ENCODE peak calls at places on chromosomes 13 and 19, in ten cellular contexts. One of them, this sample, is unnamed.

GRCh38 chr19:4414144-4414799 is 11.8 kb downstream of the CHAF1A start:
- DNase-seq in A549: no peak
- DNase-seq in choroid plexus epithelial cell: peak; percentile 69
- DNase-seq in A172: no peak
- DNase-seq in T-helper 2 cell: no peak
- DNase-seq in astrocyte of the cerebellum: no peak
- DNase-seq in amniotic stem cell: no peak
- DNase-seq in RWPE1: no peak
- DNase-seq in smooth muscle cell of the brain vasculature: no peak
- DNase-seq in nephron progenitor cell: no peak
- DNase-seq in this sample: no peak

GRCh38 chr19:49475995-49476880 is 2.2 kb downstream of the FLT3LG start:
- DNase-seq in A549: peak; percentile 82
- DNase-seq in choroid plexus epithelial cell: peak; percentile 60
- DNase-seq in A172: no peak
- DNase-seq in T-helper 2 cell: peak; percentile 56
- DNase-seq in astrocyte of the cerebellum: no peak
- DNase-seq in amniotic stem cell: no peak
- DNase-seq in RWPE1: no peak
- DNase-seq in smooth muscle cell of the brain vasculature: no peak
- DNase-seq in nephron progenitor cell: peak; percentile 86
- DNase-seq in this sample: no peak

GRCh38 chr19:1975081-1975480 is 34.1 kb downstream of the CSNK1G2 start:
- DNase-seq in A549: no peak
- DNase-seq in choroid plexus epithelial cell: no peak
- DNase-seq in A172: no peak
- DNase-seq in T-helper 2 cell: no peak
- DNase-seq in astrocyte of the cerebellum: no peak
- DNase-seq in amniotic stem cell: no peak
- DNase-seq in RWPE1: no peak
- DNase-seq in smooth muscle cell of the brain vasculature: no peak
- DNase-seq in nephron progenitor cell: no peak
- DNase-seq in this sample: no peak

GRCh38 chr19:1758231-1758577 is 4.9 kb downstream of the ONECUT3 start:
- DNase-seq in A549: no peak
- DNase-seq in choroid plexus epithelial cell: no peak
- DNase-seq in A172: no peak
- DNase-seq in T-helper 2 cell: no peak
- DNase-seq in astrocyte of the cerebellum: no peak
- DNase-seq in amniotic stem cell: no peak
- DNase-seq in RWPE1: no peak
- DNase-seq in smooth muscle cell of the brain vasculature: no peak
- DNase-seq in nephron progenitor cell: no peak
- DNase-seq in this sample: no peak

GRCh38 chr13:90447735-90448103 is 899.8 kb upstream of the MIR17HG start:
- DNase-seq in A549: no peak
- DNase-seq in choroid plexus epithelial cell: peak; percentile 85
- DNase-seq in A172: peak; percentile 92
- DNase-seq in T-helper 2 cell: no peak
- DNase-seq in astrocyte of the cerebellum: peak; percentile 81
- DNase-seq in amniotic stem cell: no peak
- DNase-seq in RWPE1: peak; percentile 18
- DNase-seq in smooth muscle cell of the brain vasculature: no peak
- DNase-seq in nephron progenitor cell: no peak
- DNase-seq in this sample: peak; percentile 31

GRCh38 chr13:111337206-111337605 is 16.8 kb downstream of the TEX29 start:
- DNase-seq in A549: no peak
- DNase-seq in choroid plexus epithelial cell: peak; percentile 80
- DNase-seq in A172: peak; percentile 92
- DNase-seq in T-helper 2 cell: no peak
- DNase-seq in astrocyte of the cerebellum: peak; percentile 47
- DNase-seq in amniotic stem cell: peak; percentile 15
- DNase-seq in RWPE1: peak; percentile 52
- DNase-seq in smooth muscle cell of the brain vasculature: peak; percentile 17
- DNase-seq in nephron progenitor cell: no peak
- DNase-seq in this sample: peak; percentile 60

GRCh38 chr19:7254590-7254989 is 39.6 kb downstream of the INSR start:
- DNase-seq in A549: no peak
- DNase-seq in choroid plexus epithelial cell: no peak
- DNase-seq in A172: no peak
- DNase-seq in T-helper 2 cell: no peak
- DNase-seq in astrocyte of the cerebellum: no peak
- DNase-seq in amniotic stem cell: no peak
- DNase-seq in RWPE1: no peak
- DNase-seq in smooth muscle cell of the brain vasculature: no peak
- DNase-seq in nephron progenitor cell: peak; percentile 6
- DNase-seq in this sample: no peak

GRCh38 chr13:110520431-110521295 is 40.9 kb downstream of the RAB20 start:
- DNase-seq in A549: no peak
- DNase-seq in choroid plexus epithelial cell: peak; percentile 85
- DNase-seq in A172: no peak
- DNase-seq in T-helper 2 cell: no peak
- DNase-seq in astrocyte of the cerebellum: peak; percentile 65
- DNase-seq in amniotic stem cell: no peak
- DNase-seq in RWPE1: no peak
- DNase-seq in smooth muscle cell of the brain vasculature: peak; percentile 54
- DNase-seq in nephron progenitor cell: no peak
- DNase-seq in this sample: no peak

GRCh38 chr13:43364210-43365041 is 341.0 kb downstream of the DNAJC15 start:
- DNase-seq in A549: no peak
- DNase-seq in choroid plexus epithelial cell: peak; percentile 72
- DNase-seq in A172: peak; percentile 61
- DNase-seq in T-helper 2 cell: no peak
- DNase-seq in astrocyte of the cerebellum: peak; percentile 65
- DNase-seq in amniotic stem cell: no peak
- DNase-seq in RWPE1: no peak
- DNase-seq in smooth muscle cell of the brain vasculature: no peak
- DNase-seq in nephron progenitor cell: no peak
- DNase-seq in this sample: no peak

GRCh38 chr13:20446900-20447299 is 78.8 kb downstream of the CRYL1 start:
- DNase-seq in A549: no peak
- DNase-seq in choroid plexus epithelial cell: no peak
- DNase-seq in A172: no peak
- DNase-seq in T-helper 2 cell: no peak
- DNase-seq in astrocyte of the cerebellum: no peak
- DNase-seq in amniotic stem cell: no peak
- DNase-seq in RWPE1: no peak
- DNase-seq in smooth muscle cell of the brain vasculature: no peak
- DNase-seq in nephron progenitor cell: no peak
- DNase-seq in this sample: no peak

GRCh38 chr19:21197589-21198295 is 55.9 kb downstream of the ZNF431 start:
- DNase-seq in A549: no peak
- DNase-seq in choroid plexus epithelial cell: peak; percentile 26
- DNase-seq in A172: no peak
- DNase-seq in T-helper 2 cell: no peak
- DNase-seq in astrocyte of the cerebellum: no peak
- DNase-seq in amniotic stem cell: no peak
- DNase-seq in RWPE1: no peak
- DNase-seq in smooth muscle cell of the brain vasculature: no peak
- DNase-seq in nephron progenitor cell: no peak
- DNase-seq in this sample: no peak

GRCh38 chr13:48896312-48896711 is 79.4 kb upstream of the FNDC3A start:
- DNase-seq in A549: no peak
- DNase-seq in choroid plexus epithelial cell: peak; percentile 87
- DNase-seq in A172: peak; percentile 29
- DNase-seq in T-helper 2 cell: no peak
- DNase-seq in astrocyte of the cerebellum: no peak
- DNase-seq in amniotic stem cell: no peak
- DNase-seq in RWPE1: peak; percentile 34
- DNase-seq in smooth muscle cell of the brain vasculature: no peak
- DNase-seq in nephron progenitor cell: no peak
- DNase-seq in this sample: peak; percentile 51

GRCh38 chr13:45413826-45414312 is 4.3 kb downstream of the SLC25A30 start:
- DNase-seq in A549: no peak
- DNase-seq in choroid plexus epithelial cell: no peak
- DNase-seq in A172: no peak
- DNase-seq in T-helper 2 cell: no peak
- DNase-seq in astrocyte of the cerebellum: no peak
- DNase-seq in amniotic stem cell: no peak
- DNase-seq in RWPE1: no peak
- DNase-seq in smooth muscle cell of the brain vasculature: no peak
- DNase-seq in nephron progenitor cell: no peak
- DNase-seq in this sample: no peak

GRCh38 chr13:43033038-43033437 is 9.7 kb downstream of the DNAJC15 start:
- DNase-seq in A549: no peak
- DNase-seq in choroid plexus epithelial cell: no peak
- DNase-seq in A172: no peak
- DNase-seq in T-helper 2 cell: no peak
- DNase-seq in astrocyte of the cerebellum: no peak
- DNase-seq in amniotic stem cell: no peak
- DNase-seq in RWPE1: no peak
- DNase-seq in smooth muscle cell of the brain vasculature: no peak
- DNase-seq in nephron progenitor cell: no peak
- DNase-seq in this sample: no peak

GRCh38 chr13:78020861-78021260 is 102.2 kb upstream of the EDNRB start:
- DNase-seq in A549: no peak
- DNase-seq in choroid plexus epithelial cell: no peak
- DNase-seq in A172: no peak
- DNase-seq in T-helper 2 cell: no peak
- DNase-seq in astrocyte of the cerebellum: no peak
- DNase-seq in amniotic stem cell: no peak
- DNase-seq in RWPE1: no peak
- DNase-seq in smooth muscle cell of the brain vasculature: no peak
- DNase-seq in nephron progenitor cell: peak; percentile 25
- DNase-seq in this sample: no peak

GRCh38 chr13:25911020-25911419 is 140.8 kb downstream of the SHISA2 start:
- DNase-seq in A549: no peak
- DNase-seq in choroid plexus epithelial cell: no peak
- DNase-seq in A172: no peak
- DNase-seq in T-helper 2 cell: no peak
- DNase-seq in astrocyte of the cerebellum: no peak
- DNase-seq in amniotic stem cell: no peak
- DNase-seq in RWPE1: no peak
- DNase-seq in smooth muscle cell of the brain vasculature: no peak
- DNase-seq in nephron progenitor cell: no peak
- DNase-seq in this sample: no peak

GRCh38 chr13:23833733-23834611 is 55.2 kb downstream of the MIPEP start:
- DNase-seq in A549: no peak
- DNase-seq in choroid plexus epithelial cell: no peak
- DNase-seq in A172: no peak
- DNase-seq in T-helper 2 cell: no peak
- DNase-seq in astrocyte of the cerebellum: no peak
- DNase-seq in amniotic stem cell: no peak
- DNase-seq in RWPE1: no peak
- DNase-seq in smooth muscle cell of the brain vasculature: no peak
- DNase-seq in nephron progenitor cell: no peak
- DNase-seq in this sample: no peak

GRCh38 chr13:46569471-46569870 is 16.5 kb downstream of the LRCH1 start:
- DNase-seq in A549: no peak
- DNase-seq in choroid plexus epithelial cell: no peak
- DNase-seq in A172: no peak
- DNase-seq in T-helper 2 cell: no peak
- DNase-seq in astrocyte of the cerebellum: no peak
- DNase-seq in amniotic stem cell: no peak
- DNase-seq in RWPE1: no peak
- DNase-seq in smooth muscle cell of the brain vasculature: no peak
- DNase-seq in nephron progenitor cell: no peak
- DNase-seq in this sample: no peak

GRCh38 chr19:23328211-23328610 is 67.1 kb downstream of the ZNF91 start:
- DNase-seq in A549: no peak
- DNase-seq in choroid plexus epithelial cell: no peak
- DNase-seq in A172: no peak
- DNase-seq in T-helper 2 cell: no peak
- DNase-seq in astrocyte of the cerebellum: no peak
- DNase-seq in amniotic stem cell: no peak
- DNase-seq in RWPE1: no peak
- DNase-seq in smooth muscle cell of the brain vasculature: no peak
- DNase-seq in nephron progenitor cell: no peak
- DNase-seq in this sample: no peak

GRCh38 chr19:31249217-31249616 is 100.0 kb downstream of the TSHZ3 start:
- DNase-seq in A549: no peak
- DNase-seq in choroid plexus epithelial cell: no peak
- DNase-seq in A172: no peak
- DNase-seq in T-helper 2 cell: no peak
- DNase-seq in astrocyte of the cerebellum: no peak
- DNase-seq in amniotic stem cell: no peak
- DNase-seq in RWPE1: no peak
- DNase-seq in smooth muscle cell of the brain vasculature: no peak
- DNase-seq in nephron progenitor cell: no peak
- DNase-seq in this sample: no peak

GRCh38 chr13:47372742-47373141 is 475.9 kb upstream of the HTR2A start:
- DNase-seq in A549: no peak
- DNase-seq in choroid plexus epithelial cell: peak; percentile 31
- DNase-seq in A172: no peak
- DNase-seq in T-helper 2 cell: no peak
- DNase-seq in astrocyte of the cerebellum: no peak
- DNase-seq in amniotic stem cell: no peak
- DNase-seq in RWPE1: no peak
- DNase-seq in smooth muscle cell of the brain vasculature: peak; percentile 15
- DNase-seq in nephron progenitor cell: no peak
- DNase-seq in this sample: no peak

GRCh38 chr19:9986787-9987281 is 23.5 kb downstream of the COL5A3 start:
- DNase-seq in A549: no peak
- DNase-seq in choroid plexus epithelial cell: peak; percentile 19
- DNase-seq in A172: no peak
- DNase-seq in T-helper 2 cell: no peak
- DNase-seq in astrocyte of the cerebellum: peak; percentile 47
- DNase-seq in amniotic stem cell: no peak
- DNase-seq in RWPE1: no peak
- DNase-seq in smooth muscle cell of the brain vasculature: no peak
- DNase-seq in nephron progenitor cell: no peak
- DNase-seq in this sample: no peak

GRCh38 chr19:39949026-39949747 is 14.8 kb upstream of the FCGBP start:
- DNase-seq in A549: no peak
- DNase-seq in choroid plexus epithelial cell: no peak
- DNase-seq in A172: no peak
- DNase-seq in T-helper 2 cell: no peak
- DNase-seq in astrocyte of the cerebellum: no peak
- DNase-seq in amniotic stem cell: no peak
- DNase-seq in RWPE1: no peak
- DNase-seq in smooth muscle cell of the brain vasculature: no peak
- DNase-seq in nephron progenitor cell: no peak
- DNase-seq in this sample: no peak

GRCh38 chr19:40255619-40256166 is 29.2 kb upstream of the CCNP start:
- DNase-seq in A549: no peak
- DNase-seq in choroid plexus epithelial cell: no peak
- DNase-seq in A172: no peak
- DNase-seq in T-helper 2 cell: no peak
- DNase-seq in astrocyte of the cerebellum: no peak
- DNase-seq in amniotic stem cell: no peak
- DNase-seq in RWPE1: no peak
- DNase-seq in smooth muscle cell of the brain vasculature: no peak
- DNase-seq in nephron progenitor cell: no peak
- DNase-seq in this sample: no peak

GRCh38 chr13:98172570-98173405 is 4.3 kb downstream of the RNF113B start:
- DNase-seq in A549: no peak
- DNase-seq in choroid plexus epithelial cell: peak; percentile 56
- DNase-seq in A172: peak; percentile 19
- DNase-seq in T-helper 2 cell: no peak
- DNase-seq in astrocyte of the cerebellum: no peak
- DNase-seq in amniotic stem cell: no peak
- DNase-seq in RWPE1: no peak
- DNase-seq in smooth muscle cell of the brain vasculature: no peak
- DNase-seq in nephron progenitor cell: no peak
- DNase-seq in this sample: no peak

GRCh38 chr13:75415720-75416119 is 66.2 kb downstream of the TBC1D4 start:
- DNase-seq in A549: no peak
- DNase-seq in choroid plexus epithelial cell: peak; percentile 92
- DNase-seq in A172: peak; percentile 15
- DNase-seq in T-helper 2 cell: no peak
- DNase-seq in astrocyte of the cerebellum: peak; percentile 89
- DNase-seq in amniotic stem cell: peak; percentile 24
- DNase-seq in RWPE1: peak; percentile 20
- DNase-seq in smooth muscle cell of the brain vasculature: peak; percentile 59
- DNase-seq in nephron progenitor cell: no peak
- DNase-seq in this sample: no peak

GRCh38 chr19:52689804-52690394 is 44.9 kb downstream of the ZNF611 start:
- DNase-seq in A549: no peak
- DNase-seq in choroid plexus epithelial cell: no peak
- DNase-seq in A172: no peak
- DNase-seq in T-helper 2 cell: peak; percentile 18
- DNase-seq in astrocyte of the cerebellum: no peak
- DNase-seq in amniotic stem cell: no peak
- DNase-seq in RWPE1: peak; percentile 9
- DNase-seq in smooth muscle cell of the brain vasculature: no peak
- DNase-seq in nephron progenitor cell: peak; percentile 58
- DNase-seq in this sample: no peak

GRCh38 chr13:83297591-83298305 is 584.5 kb downstream of the SLITRK1 start:
- DNase-seq in A549: no peak
- DNase-seq in choroid plexus epithelial cell: peak; percentile 10
- DNase-seq in A172: no peak
- DNase-seq in T-helper 2 cell: no peak
- DNase-seq in astrocyte of the cerebellum: no peak
- DNase-seq in amniotic stem cell: no peak
- DNase-seq in RWPE1: no peak
- DNase-seq in smooth muscle cell of the brain vasculature: no peak
- DNase-seq in nephron progenitor cell: no peak
- DNase-seq in this sample: no peak